ENCODE peak calls at places on chromosomes 3 and 15, in nine cellular contexts. Q is heart left ventricle, B is IMR-90, F is adrenal gland, P is uterus, O is gastrocnemius medialis, A is A549, D is body of pancreas, G is tibial nerve. W is an unnamed sample.

GRCh38 chr3:47057212-47057671 is 77.8 kb downstream of the NBEAL2 start:
- DNase-seq in P (no peak), Q (no peak), B (peak; percentile 31), O (no peak), D (no peak), G (no peak), A (no peak), F (no peak), W (no peak)

GRCh38 chr15:29040367-29040745 is 154.6 kb downstream of the APBA2 start:
- DNase-seq in B (peak; percentile 70), P (no peak), A (no peak), Q (no peak), O (no peak), F (no peak), D (no peak), G (no peak), W (no peak)

GRCh38 chr3:127749361-127749760 is 73.0 kb downstream of the MGLL start:
- DNase-seq in P (no peak), B (peak; percentile 31), F (no peak), O (no peak), D (no peak), Q (no peak), A (no peak), G (no peak), W (no peak)

GRCh38 chr3:2908693-2909351 is 201.4 kb downstream of the IL5RA start:
- DNase-seq in D (no peak), B (no peak), Q (no peak), O (no peak), G (no peak), P (no peak), A (no peak), F (no peak), W (peak; percentile 57)

GRCh38 chr15:34812369-34812768 is 17.0 kb upstream of the ACTC1 start:
- DNase-seq in B (peak; percentile 95), O (no peak), F (no peak), G (no peak), P (no peak), A (no peak), D (no peak), Q (no peak), W (no peak)

GRCh38 chr3:51319271-51319670 is 65.8 kb upstream of the MANF start:
- DNase-seq in G (no peak), F (no peak), D (no peak), A (no peak), P (no peak), B (peak; percentile 16), Q (no peak), O (no peak), W (no peak)

GRCh38 chr15:56775632-56776031 is 42.3 kb upstream of the ZNF280D start:
- DNase-seq in P (no peak), G (no peak), B (no peak), O (no peak), A (no peak), Q (no peak), F (no peak), D (no peak), W (no peak)

GRCh38 chr3:128496019-128496601 is 3.1 kb upstream of the GATA2 start:
- DNase-seq in O (no peak), P (peak; percentile 25), F (peak; percentile 50), Q (no peak), D (no peak), G (no peak), B (no peak), A (no peak), W (no peak)

GRCh38 chr3:32238816-32239637 is 547 bp downstream of the CMTM8 start:
- DNase-seq in P (peak; percentile 22), O (no peak), B (peak; percentile 10), G (no peak), D (peak; percentile 75), A (peak; percentile 31), F (no peak), Q (peak; percentile 27), W (peak; percentile 52)

GRCh38 chr3:69165744-69166143 is 43.3 kb upstream of the LMOD3 start:
- DNase-seq in D (no peak), P (no peak), Q (no peak), G (no peak), A (no peak), O (no peak), B (no peak), F (no peak), W (no peak)

GRCh38 chr3:34268032-34268760 is 469.8 kb downstream of the PDCD6IP start:
- DNase-seq in P (no peak), Q (no peak), F (no peak), A (no peak), B (no peak), G (no peak), O (no peak), D (no peak), W (no peak)

GRCh38 chr3:183911087-183911486 is 26.4 kb upstream of the PARL start:
- DNase-seq in F (no peak), O (no peak), D (no peak), P (no peak), A (no peak), Q (no peak), B (no peak), G (no peak), W (no peak)

GRCh38 chr3:103499967-103500366 is 1065.2 kb downstream of the ZPLD1 start:
- DNase-seq in D (no peak), P (no peak), A (no peak), B (no peak), Q (no peak), F (no peak), O (no peak), G (no peak), W (no peak)

GRCh38 chr3:105967117-105967516 is 98.3 kb upstream of the CBLB start:
- DNase-seq in A (peak; percentile 51), Q (no peak), F (no peak), G (no peak), D (no peak), O (no peak), B (peak; percentile 42), P (no peak), W (no peak)

GRCh38 chr15:70400766-70401541 is 303.2 kb upstream of the TLE3 start:
- DNase-seq in Q (no peak), P (no peak), D (no peak), F (no peak), B (no peak), G (no peak), A (no peak), O (peak; percentile 26), W (no peak)

GRCh38 chr15:69522361-69522760 is 69.7 kb downstream of the RPLP1 start:
- DNase-seq in O (no peak), A (no peak), B (no peak), F (no peak), G (no peak), P (no peak), D (no peak), Q (no peak), W (no peak)

GRCh38 chr15:101255615-101256350 is 3.9 kb upstream of the CHSY1 start:
- DNase-seq in Q (peak; percentile 43), G (no peak), O (no peak), F (no peak), P (no peak), D (peak; percentile 62), A (peak; percentile 37), B (peak; percentile 92), W (no peak)

GRCh38 chr3:11629716-11630115 is 14.0 kb downstream of the VGLL4 start:
- DNase-seq in Q (no peak), A (no peak), F (no peak), G (no peak), D (no peak), P (no peak), B (peak; percentile 92), O (no peak), W (no peak)

GRCh38 chr3:23161308-23161707 is 41.8 kb upstream of the UBE2E2 start:
- DNase-seq in O (no peak), A (no peak), D (no peak), F (no peak), P (no peak), B (no peak), Q (no peak), G (no peak), W (no peak)

GRCh38 chr3:29141197-29141911 is 139.5 kb upstream of the RBMS3 start:
- DNase-seq in A (no peak), D (no peak), Q (no peak), G (no peak), F (no peak), O (no peak), B (peak; percentile 25), P (no peak), W (no peak)

GRCh38 chr15:27694506-27695077 is 404.5 kb downstream of the OCA2 start:
- DNase-seq in B (no peak), O (no peak), G (no peak), D (no peak), Q (no peak), A (no peak), P (no peak), F (no peak), W (no peak)

GRCh38 chr15:33846151-33846550 is 122.1 kb upstream of the CHRM5 start:
- DNase-seq in B (no peak), Q (no peak), O (no peak), D (no peak), P (no peak), G (no peak), A (no peak), F (no peak), W (no peak)

DNA sequence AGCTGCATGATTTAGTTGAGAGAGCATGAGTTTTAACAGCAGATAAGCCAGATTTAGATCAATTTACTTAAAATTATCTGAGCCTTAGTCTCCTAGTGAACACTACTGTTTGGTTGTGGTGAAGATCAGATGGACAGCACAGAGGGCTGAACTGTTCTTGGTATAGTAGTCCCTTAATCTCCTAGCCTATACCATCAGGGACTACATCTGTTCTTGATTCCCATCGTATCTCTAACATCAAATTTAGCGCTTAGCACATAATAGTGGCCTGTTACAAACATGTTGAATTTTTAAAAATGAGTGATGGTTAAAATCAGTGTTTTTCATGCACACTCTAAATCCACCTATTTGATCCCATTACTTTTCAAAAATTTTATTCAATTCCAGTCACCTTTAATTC is 507.7 kb downstream of the GRM7 start:
- DNase-seq in Q (no peak), O (no peak), B (no peak), F (no peak), G (no peak), A (no peak), P (no peak), D (no peak), W (no peak)
- H3K27ac ChIP-seq in Q (no peak overlapping the region), O (no peak overlapping the region), B (no peak overlapping the region), F (no peak overlapping the region), G (no peak overlapping the region), A (no peak overlapping the region), P (no peak overlapping the region), D (no peak overlapping the region), W (no peak overlapping the region)

GRCh38 chr3:94071713-94072284 is 8.9 kb downstream of the NSUN3 start:
- DNase-seq in Q (no peak), D (no peak), O (no peak), A (no peak), B (no peak), G (no peak), F (no peak), P (no peak), W (no peak)
- TF ChIP-seq POLR2A in Q (no peak), D (no peak), O (no peak), A (no peak), B (no peak), G (no peak), F (no peak), P (no peak), W (no peak)

GRCh38 chr3:13197281-13197680 is 124.1 kb upstream of the IQSEC1 start:
- DNase-seq in A (no peak), Q (no peak), O (no peak), P (no peak), F (no peak), B (no peak), G (no peak), D (no peak), W (no peak)
- H3K27ac ChIP-seq in A (no peak overlapping the region), Q (no peak overlapping the region), O (no peak overlapping the region), P (no peak overlapping the region), F (no peak overlapping the region), B (no peak overlapping the region), G (no peak overlapping the region), D (no peak overlapping the region), W (no peak overlapping the region)

GRCh38 chr3:146180376-146180775 is 19.4 kb upstream of the PLOD2 start:
- DNase-seq in Q (no peak), P (no peak), O (no peak), B (no peak), A (no peak), D (no peak), F (no peak), G (no peak), W (no peak)
- TF ChIP-seq POLR2A in Q (no peak), P (no peak), O (no peak), B (no peak), A (no peak), D (no peak), F (no peak), G (no peak), W (no peak)

W was measured in right lobe of liver.